ENCODE peak calls at places on chromosomes 1 and 21, in four cellular contexts. L, I, Q and C are unnamed samples.

GRCh38 chr1:109769335-109770078 is 5.8 kb upstream of the EPS8L3 start:
- DNase-seq in Q (peak), L (no peak), I (no peak), C (peak)

GRCh38 chr21:33265664-33266049 is 510 bp upstream of the IL10RB start:
- DNase-seq in I (peak), Q (peak), L (no peak), C (peak)

GRCh38 chr1:111145963-111146768 is 6.1 kb downstream of the CEPT1 start:
- DNase-seq in Q (no peak), I (no peak), L (no peak), C (no peak)

GRCh38 chr1:45542591-45542990 is 8.0 kb upstream of the AKR1A1 start:
- DNase-seq in Q (no peak), I (no peak), L (no peak), C (no peak)

GRCh38 chr1:99957818-99958217 is 12.0 kb upstream of the SLC35A3 start:
- DNase-seq in L (no peak), Q (no peak), I (no peak), C (no peak)

GRCh38 chr1:41558761-41559171 is 74.3 kb upstream of the EDN2 start:
- DNase-seq in L (no peak), Q (no peak), I (no peak), C (no peak)

GRCh38 chr21:33202464-33203363 is 27.0 kb upstream of the IFNAR2 start:
- DNase-seq in Q (no peak), L (no peak), I (no peak), C (no peak)

GRCh38 chr1:109652446-109652845 is 3.5 kb upstream of the GSTM4 start:
- DNase-seq in I (no peak), L (no peak), Q (no peak), C (no peak)

GRCh38 chr1:17653728-17654351 is 101.3 kb upstream of the ACTL8 start:
- DNase-seq in I (peak), Q (peak), L (no peak), C (peak)

GRCh38 chr1:116134178-116134773 is 23.1 kb downstream of the MAB21L3 start:
- DNase-seq in L (no peak), Q (peak), I (peak), C (no peak)

GRCh38 chr1:62530516-62531154 is 66.7 kb upstream of the ANGPTL3 start:
- DNase-seq in Q (peak), I (peak), L (no peak), C (peak)

GRCh38 chr1:201719812-201720521 is 109.0 kb upstream of the IPO9 start:
- DNase-seq in L (no peak), Q (peak), I (peak), C (peak)

GRCh38 chr1:92940541-92940940 is 20.7 kb downstream of the DIPK1A start:
- DNase-seq in Q (peak), L (no peak), I (no peak), C (peak)

GRCh38 chr1:33267468-33268205 is 11.3 kb downstream of the ZNF362 start:
- DNase-seq in I (no peak), Q (no peak), L (no peak), C (peak)

GRCh38 chr1:96698332-96698983 is 23.1 kb upstream of the PTBP2 start:
- DNase-seq in Q (peak), L (no peak), I (no peak), C (no peak)

GRCh38 chr21:40512590-40512989 is 334.4 kb downstream of the DSCAM start:
- DNase-seq in I (peak), Q (no peak), L (no peak), C (no peak)

GRCh38 chr1:91872560-91873081 is 13.3 kb downstream of the TGFBR3 start:
- DNase-seq in L (no peak), Q (peak), I (no peak), C (peak)

DNA sequence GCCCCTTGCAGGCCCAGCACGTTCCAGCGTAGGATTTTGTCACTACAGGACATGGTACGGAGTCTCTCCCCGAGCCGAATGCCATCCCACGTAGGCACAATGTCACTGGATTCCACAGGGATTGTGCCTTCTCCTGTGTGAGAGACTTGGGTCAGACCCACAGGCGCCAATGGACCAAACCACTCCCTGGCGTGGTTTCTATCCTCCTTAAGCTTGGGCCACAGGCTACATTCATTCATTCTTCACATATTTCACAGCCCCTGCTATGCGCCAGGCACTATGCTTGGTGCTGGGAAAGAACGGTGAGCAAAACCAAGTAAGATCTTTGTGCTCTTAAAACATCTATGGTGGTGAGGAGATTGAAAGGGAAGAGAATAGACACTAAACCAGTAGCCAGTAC is 18.7 kb downstream of the CHRNB2 start:
- DNase-seq in Q (no peak), L (no peak), I (no peak), C (no peak)
- TF ChIP-seq CTCF in Q (no peak), L (no peak), I (no peak), C (no peak)

GRCh38 chr1:27307851-27308598 is 13.9 kb upstream of the TMEM222 start:
- DNase-seq in L (no peak), I (peak), Q (no peak), C (no peak)
- H3K4me3 ChIP-seq in L (no peak), I (no peak), Q (no peak), C (no peak)

GRCh38 chr1:29444782-29445325 is 208.5 kb downstream of the PTPRU start:
- DNase-seq in L (no peak), I (no peak), Q (no peak), C (no peak)
- TF ChIP-seq CTCF in L (no peak), I (no peak), Q (no peak), C (no peak)

GRCh38 chr21:39385299-39386145 is 36.6 kb upstream of the HMGN1 start:
- DNase-seq in L (no peak), Q (peak), I (no peak), C (peak)
- H3K4me3 ChIP-seq in L (peak), Q (peak), I (no peak), C (peak)

GRCh38 chr1:171081220-171081993 is 9.3 kb upstream of the FMO3 start:
- DNase-seq in I (peak), Q (peak), L (no peak), C (peak)
- TF ChIP-seq CTCF in I (peak), Q (peak), L (peak), C (no peak)

GRCh38 chr21:16587671-16588379 is 858.0 kb downstream of the USP25 start:
- DNase-seq in I (peak), L (no peak), Q (peak), C (peak)
- H3K4me3 ChIP-seq in I (peak), L (peak), Q (peak), C (peak)

GRCh38 chr21:44755227-44755626 is 43.9 kb upstream of the TSPEAR start:
- DNase-seq in L (no peak), Q (no peak), I (no peak), C (peak)
- TF ChIP-seq CTCF in L (no peak), Q (no peak), I (no peak), C (peak)